ENCODE peak calls at places on chromosomes 1 and 21, in eight cellular contexts. Y is GM12878, R is H9, L is NT2/D1, X is neuronal stem cell, S is GM23248, D is fibroblast of lung, F is neural progenitor cell. K is an unnamed sample. For H3K4me1, the result is how much of the 10 kb centered on the place peaks cover.

GRCh38 chr21:39525601-39526000 is 73.8 kb downstream of the SH3BGR start:
- DNase-seq in S (no peak), D (no peak), Y (no peak), R (no peak), F (no peak), L (no peak), X (no peak), K (no peak)

GRCh38 chr21:45499201-45499750 is 43.0 kb downstream of the SLC19A1 start:
- DNase-seq in F (no peak), X (no peak), L (no peak), R (no peak), S (no peak), Y (no peak), D (no peak), K (no peak)

GRCh38 chr1:47433453-47434050 is 4.3 kb upstream of the FOXD2 start:
- DNase-seq in S (no peak), F (no peak), Y (no peak), R (no peak), X (no peak), D (no peak), L (no peak), K (peak)

GRCh38 chr1:229843627-229844238 is 217.7 kb downstream of the URB2 start:
- DNase-seq in S (peak), X (no peak), F (no peak), L (no peak), R (no peak), D (peak), Y (no peak), K (peak)

GRCh38 chr1:219837274-219837993 is 90.9 kb downstream of the SLC30A10 start:
- DNase-seq in X (peak), S (peak), D (peak), L (peak), F (peak), R (no peak), Y (no peak), K (peak)

GRCh38 chr1:171313835-171314320 is at the start of gene FMO4:
- DNase-seq in F (peak), Y (peak), S (peak), L (peak), R (peak), D (peak), X (peak), K (peak)

GRCh38 chr1:244067893-244068292 is 16.8 kb downstream of the ZBTB18 start:
- DNase-seq in Y (no peak), L (no peak), X (no peak), R (no peak), S (peak), D (peak), F (no peak), K (no peak)

GRCh38 chr1:41843378-41843777 is 75.3 kb downstream of the HIVEP3 start:
- DNase-seq in F (no peak), X (no peak), D (peak), L (no peak), Y (no peak), R (no peak), S (peak), K (no peak)

GRCh38 chr1:156372265-156372586 is 3.2 kb downstream of the RHBG start:
- DNase-seq in S (no peak), L (no peak), R (no peak), F (no peak), D (no peak), Y (no peak), X (no peak), K (no peak)

DNA sequence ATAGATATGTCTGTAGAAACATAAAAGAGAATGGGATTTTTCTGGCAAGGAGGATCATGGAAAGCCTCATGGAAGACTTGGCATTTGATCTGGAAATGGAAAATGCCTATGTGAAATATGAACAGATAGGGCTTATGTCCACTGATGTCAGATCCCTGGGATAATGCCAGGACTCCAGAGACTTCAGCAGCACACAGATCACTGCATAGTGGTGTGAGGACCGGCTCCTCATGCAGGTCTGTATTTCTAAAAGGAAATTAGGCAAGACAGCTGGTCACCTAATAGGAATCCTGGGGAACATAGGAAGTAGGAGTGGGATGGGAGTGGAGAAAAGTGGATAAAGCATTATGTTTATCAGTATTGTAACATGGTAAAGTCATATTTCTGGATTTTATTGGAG is 56.8 kb upstream of the IPO9 start:
- DNase-seq in Y (no peak), L (no peak), X (no peak), S (no peak), D (peak), F (no peak), R (no peak), K (no peak)
- H3K4me1 ChIP-seq in Y (under half), L (under half), X (under half), S (half or more), D (under half), F (under half), R (under half), K (under half)

GRCh38 chr1:30982937-30983336 is 74.4 kb upstream of the SDC3 start:
- DNase-seq in S (peak), X (no peak), R (no peak), D (no peak), L (no peak), F (no peak), Y (no peak), K (no peak)

GRCh38 chr1:30981172-30981571 is 72.6 kb upstream of the SDC3 start:
- DNase-seq in X (no peak), L (no peak), Y (no peak), R (no peak), F (no peak), S (no peak), D (no peak), K (no peak)

GRCh38 chr1:30984167-30984870 is 75.8 kb upstream of the SDC3 start:
- DNase-seq in L (no peak), D (no peak), F (no peak), X (no peak), Y (no peak), S (peak), R (no peak), K (no peak)

GRCh38 chr1:30984991-30985503 is 76.5 kb upstream of the SDC3 start:
- DNase-seq in S (no peak), F (no peak), Y (no peak), X (no peak), L (no peak), D (no peak), R (no peak), K (no peak)

DNA sequence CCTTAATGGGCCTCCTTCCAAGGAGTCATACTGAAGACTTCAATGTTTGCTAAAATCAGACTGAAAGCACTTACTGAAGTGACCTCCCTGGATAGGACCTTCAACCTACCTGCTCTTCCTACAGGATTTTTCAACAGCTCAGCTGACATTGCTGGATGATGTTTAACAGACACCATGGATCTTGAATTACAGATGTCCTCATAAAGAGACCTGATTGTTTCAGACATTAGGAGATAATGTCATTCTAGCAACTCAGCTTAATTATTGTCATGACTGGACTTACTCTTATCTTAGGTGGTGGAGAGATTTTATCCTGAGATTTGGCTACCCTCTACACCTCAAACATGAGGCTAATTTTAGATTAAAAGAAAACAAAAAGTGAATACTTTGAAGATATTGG is 73.9 kb upstream of the SDC3 start:
- DNase-seq in R (no peak), F (no peak), Y (no peak), X (no peak), S (no peak), D (no peak), L (no peak), K (no peak)
- H3K9ac ChIP-seq in R (no peak), F (no peak), Y (no peak), X (no peak), S (no peak), D (no peak), L (no peak), K (no peak)

DNA sequence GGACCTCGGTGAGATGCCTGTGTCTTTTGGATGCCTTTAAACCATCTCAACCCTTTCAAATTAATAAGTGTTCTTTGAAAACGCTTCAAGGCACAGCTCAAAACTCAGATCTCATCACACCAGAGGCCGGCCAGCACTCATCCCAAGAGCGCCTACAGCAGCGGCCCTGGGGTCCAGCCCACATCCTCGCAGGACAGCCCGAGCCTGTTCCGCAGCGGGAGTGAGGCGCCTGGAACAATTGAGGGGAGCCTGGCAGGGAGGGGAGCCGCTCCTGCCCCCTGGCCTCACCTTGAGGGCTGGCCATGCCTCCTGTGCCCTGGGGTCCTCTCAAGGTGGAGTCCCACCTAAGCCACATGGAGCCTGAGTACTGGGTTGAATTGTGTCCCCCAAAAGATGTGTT is 37.9 kb downstream of the ACOT7 start:
- DNase-seq in S (no peak), L (no peak), D (no peak), R (no peak), X (no peak), Y (no peak), F (no peak), K (no peak)
- H3K4me1 ChIP-seq in S (under half), L (under half), D (under half), R (under half), X (under half), Y (under half), F (under half), K (half or more)

GRCh38 chr21:43609501-43610340 is 49.6 kb downstream of the HSF2BP start:
- DNase-seq in Y (no peak), D (peak), L (no peak), X (no peak), S (no peak), F (no peak), R (no peak), K (peak)

GRCh38 chr21:43608225-43608624 is 51.1 kb downstream of the HSF2BP start:
- DNase-seq in D (peak), F (no peak), S (peak), R (no peak), L (no peak), X (no peak), Y (no peak), K (no peak)

GRCh38 chr21:43608664-43609063 is 50.6 kb downstream of the HSF2BP start:
- DNase-seq in L (no peak), X (no peak), R (no peak), S (no peak), Y (no peak), D (no peak), F (no peak), K (no peak)

GRCh38 chr21:43613755-43614638 is 45.3 kb downstream of the HSF2BP start:
- DNase-seq in S (no peak), R (no peak), Y (peak), X (no peak), L (no peak), F (no peak), D (peak), K (no peak)

DNA sequence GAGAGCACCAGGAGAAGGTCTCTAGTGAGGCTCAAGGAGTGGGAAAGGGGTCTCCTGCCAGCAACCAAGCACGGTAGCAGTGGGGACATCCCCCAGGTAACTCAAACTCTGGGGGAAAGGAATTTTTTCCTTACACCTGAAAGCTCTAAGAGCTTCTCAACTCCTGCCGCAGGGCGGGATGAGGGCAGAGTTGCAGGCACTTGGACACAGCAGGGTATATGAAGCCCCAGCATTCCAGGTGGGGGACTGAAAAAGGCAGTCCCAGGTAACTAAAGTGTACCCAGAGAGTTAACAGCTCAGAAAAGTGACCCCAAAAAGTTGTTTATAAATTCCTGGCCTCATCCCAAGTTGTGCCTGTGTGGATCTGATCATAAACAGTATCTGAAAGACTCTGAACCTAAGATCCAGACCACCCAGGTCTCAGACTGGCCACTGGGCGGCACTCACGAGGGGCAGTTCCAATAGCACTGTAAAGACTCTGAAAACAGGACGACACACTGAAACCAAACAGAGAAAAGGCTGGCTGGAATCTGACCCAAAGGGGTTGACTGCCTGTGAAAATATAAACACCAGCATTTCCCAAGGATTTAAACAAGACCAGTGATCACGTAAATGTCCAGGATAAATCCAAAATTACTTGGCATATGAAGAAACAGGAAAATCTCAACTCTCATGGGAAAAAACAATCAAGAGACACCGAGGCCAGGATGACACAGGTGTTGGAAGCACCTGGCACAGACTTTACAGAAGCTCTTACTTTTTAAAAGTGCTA is 47.5 kb downstream of the HSF2BP start:
- DNase-seq in R (peak), Y (no peak), X (peak), L (peak), S (peak), D (no peak), F (peak), K (peak)
- H3K9ac ChIP-seq in R (no peak), Y (no peak), X (no peak), L (no peak), S (no peak), D (no peak), F (no peak), K (no peak)

GRCh38 chr1:42861014-42861399 is 14.6 kb downstream of the ZNF691 start:
- DNase-seq in F (no peak), X (no peak), S (no peak), L (no peak), R (no peak), D (no peak), Y (no peak), K (no peak)
- H3K4me1 ChIP-seq in F (under half), X (under half), S (under half), L (under half), R (under half), D (under half), Y (under half), K (under half)

GRCh38 chr21:26443867-26444266 is 129.2 kb downstream of the CYYR1 start:
- DNase-seq in F (no peak), Y (no peak), D (peak), X (no peak), L (no peak), R (no peak), S (peak), K (no peak)

GRCh38 chr21:26443291-26443690 is 129.8 kb downstream of the CYYR1 start:
- DNase-seq in X (no peak), L (no peak), R (no peak), F (no peak), D (peak), Y (no peak), S (no peak), K (no peak)

GRCh38 chr21:26437326-26438009 is 135.6 kb downstream of the CYYR1 start:
- DNase-seq in F (no peak), Y (no peak), S (peak), L (no peak), D (peak), R (peak), X (no peak), K (no peak)

GRCh38 chr21:26441081-26441610 is 131.9 kb downstream of the CYYR1 start:
- DNase-seq in X (no peak), F (no peak), D (no peak), S (no peak), L (no peak), R (no peak), Y (no peak), K (no peak)

DNA sequence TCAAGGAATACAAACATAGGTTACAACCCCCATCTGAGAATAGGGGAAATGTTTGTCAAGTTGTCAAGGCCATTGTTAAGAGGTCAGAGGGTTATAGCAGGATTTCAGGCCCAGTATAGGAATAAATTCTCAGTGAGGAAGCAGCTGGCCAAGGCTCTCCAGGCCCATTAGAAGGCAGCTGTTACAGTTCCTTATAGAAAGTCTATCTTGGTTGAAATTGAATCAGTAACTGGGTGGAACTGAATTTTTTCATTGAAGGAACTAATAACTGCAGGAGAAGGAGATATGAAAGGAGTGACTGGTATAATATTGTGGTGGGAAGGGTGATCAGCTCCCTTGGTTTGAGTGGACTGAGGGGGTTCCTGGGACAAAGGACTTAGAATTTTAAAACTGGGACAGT is 134.1 kb downstream of the CYYR1 start:
- DNase-seq in F (no peak), X (no peak), D (no peak), Y (no peak), R (no peak), L (no peak), S (no peak), K (no peak)
- H3K9ac ChIP-seq in F (no peak), X (no peak), D (no peak), Y (no peak), R (no peak), L (no peak), S (no peak), K (no peak)